ENCODE peak calls at places on chromosomes 7 and 10, in four cellular contexts. D is stimulated activated CD4-positive, alpha-beta T cell treated with anti-CD3 and anti-CD28 coated beads, Interleukin-1b, Interleukin-23, amount 100 ng/mL, for 48 hours; S is dorsolateral prefrontal cortex; G is body of pancreas. K is an unnamed sample.

GRCh38 chr10:26697922-26698608 is 564 bp downstream of the PDSS1 start:
- DNase-seq in D (no peak), S (no peak), G (no peak), K (peak)

GRCh38 chr7:3242398-3242972 is 58.6 kb upstream of the SDK1 start:
- DNase-seq in D (no peak), S (no peak), G (no peak), K (no peak)

GRCh38 chr10:126921974-126922525 is 16.8 kb downstream of the DOCK1 start:
- DNase-seq in D (no peak), S (no peak), G (no peak), K (no peak)

GRCh38 chr7:122743211-122743610 is 40.5 kb upstream of the RNF148 start:
- DNase-seq in D (no peak), S (no peak), G (no peak), K (no peak)

GRCh38 chr10:42952358-42952757 is 124.5 kb upstream of the RET start:
- DNase-seq in D (no peak), S (peak), G (peak), K (no peak)

GRCh38 chr10:86693721-86694369 is 25.5 kb downstream of the LDB3 start:
- DNase-seq in D (no peak), S (no peak), G (peak), K (peak)

GRCh38 chr7:148419856-148420508 is 170.6 kb upstream of the C7orf33 start:
- DNase-seq in D (no peak), S (no peak), G (no peak), K (no peak)

GRCh38 chr10:787933-788651 is 98.6 kb upstream of the DIP2C start:
- DNase-seq in D (no peak), S (no peak), G (no peak), K (no peak)

GRCh38 chr7:46068159-46068558 is 147.1 kb upstream of the IGFBP3 start:
- DNase-seq in D (no peak), S (no peak), G (no peak), K (no peak)

GRCh38 chr10:53111529-53111928 is 338.9 kb upstream of the MBL2 start:
- DNase-seq in D (peak), S (no peak), G (no peak), K (peak)

GRCh38 chr7:29254663-29255062 is 60.1 kb downstream of the CHN2 start:
- DNase-seq in D (no peak), S (no peak), G (no peak), K (peak)

GRCh38 chr10:3173173-3173878 is 744 bp upstream of the PITRM1 start:
- DNase-seq in D (peak), S (no peak), G (peak), K (no peak)

GRCh38 chr7:108457871-108458270 is 1.6 kb upstream of the NRCAM start:
- DNase-seq in D (no peak), S (no peak), G (no peak), K (no peak)

GRCh38 chr7:15851201-15851600 is 164.7 kb upstream of the MEOX2 start:
- DNase-seq in D (no peak), S (no peak), G (no peak), K (no peak)

GRCh38 chr7:98360221-98361124 is 40.4 kb downstream of the BAIAP2L1 start:
- DNase-seq in D (no peak), S (no peak), G (no peak), K (peak)

GRCh38 chr7:111982804-111983203 is 223.4 kb downstream of the DOCK4 start:
- DNase-seq in D (no peak), S (no peak), G (no peak), K (no peak)

GRCh38 chr10:112735041-112735690 is 214.9 kb upstream of the TCF7L2 start:
- DNase-seq in D (no peak), S (no peak), G (no peak), K (no peak)

GRCh38 chr10:77673086-77673485 is 35.5 kb upstream of the KCNMA1 start:
- DNase-seq in D (no peak), S (no peak), G (no peak), K (no peak)

GRCh38 chr10:75018873-75019272 is 92.6 kb upstream of the SAMD8 start:
- DNase-seq in D (no peak), S (no peak), G (no peak), K (no peak)

GRCh38 chr10:59991661-59992060 is 85.3 kb upstream of the CCDC6 start:
- DNase-seq in D (no peak), S (no peak), G (peak), K (peak)

K was measured in NAMALWA.